ENCODE peak calls at places on chromosomes 3 and 15, in nine cellular contexts. One of them, this sample, is unnamed.
A peak's percentile ranks its signal among the peaks of the same experiment; 100 is the strongest.

GRCh38 chr15:66362776-66363175 is 6.3 kb upstream of the TIPIN start:
- DNase-seq in tibial artery: no peak
- DNase-seq in KG1: no peak
- DNase-seq in C1 segment of cervical spinal cord: no peak
- DNase-seq in stimulated activated CD4-positive, alpha-beta T cell treated with anti-CD3 and anti-CD28 coated beads, TNF-alpha, amount 100 ng/mL, for 1 hour: no peak
- DNase-seq in colonic mucosa: no peak
- DNase-seq in stimulated activated CD8-positive, alpha-beta memory T cell treated with anti-CD3 and anti-CD28 coated beads, Interleukin-12 subunit alpha, Interleukin-12 subunit beta, amount 100 ng/mL, for 1 hour: no peak
- DNase-seq in H1: no peak
- DNase-seq in MG63: no peak
- DNase-seq in this sample: no peak

GRCh38 chr3:197248341-197248740 is 50.1 kb downstream of the DLG1 start:
- DNase-seq in tibial artery: no peak
- DNase-seq in KG1: no peak
- DNase-seq in C1 segment of cervical spinal cord: no peak
- DNase-seq in stimulated activated CD4-positive, alpha-beta T cell treated with anti-CD3 and anti-CD28 coated beads, TNF-alpha, amount 100 ng/mL, for 1 hour: no peak
- DNase-seq in colonic mucosa: no peak
- DNase-seq in stimulated activated CD8-positive, alpha-beta memory T cell treated with anti-CD3 and anti-CD28 coated beads, Interleukin-12 subunit alpha, Interleukin-12 subunit beta, amount 100 ng/mL, for 1 hour: no peak
- DNase-seq in H1: no peak
- DNase-seq in MG63: no peak
- DNase-seq in this sample: no peak

GRCh38 chr3:157543491-157544035 is 40.3 kb upstream of the VEPH1 start:
- DNase-seq in tibial artery: no peak
- DNase-seq in KG1: no peak
- DNase-seq in C1 segment of cervical spinal cord: no peak
- DNase-seq in stimulated activated CD4-positive, alpha-beta T cell treated with anti-CD3 and anti-CD28 coated beads, TNF-alpha, amount 100 ng/mL, for 1 hour: no peak
- DNase-seq in colonic mucosa: no peak
- DNase-seq in stimulated activated CD8-positive, alpha-beta memory T cell treated with anti-CD3 and anti-CD28 coated beads, Interleukin-12 subunit alpha, Interleukin-12 subunit beta, amount 100 ng/mL, for 1 hour: no peak
- DNase-seq in H1: no peak
- DNase-seq in MG63: no peak
- DNase-seq in this sample: no peak

GRCh38 chr15:70036585-70037343 is 61.0 kb downstream of the TLE3 start:
- DNase-seq in tibial artery: no peak
- DNase-seq in KG1: no peak
- DNase-seq in C1 segment of cervical spinal cord: no peak
- DNase-seq in stimulated activated CD4-positive, alpha-beta T cell treated with anti-CD3 and anti-CD28 coated beads, TNF-alpha, amount 100 ng/mL, for 1 hour: no peak
- DNase-seq in colonic mucosa: no peak
- DNase-seq in stimulated activated CD8-positive, alpha-beta memory T cell treated with anti-CD3 and anti-CD28 coated beads, Interleukin-12 subunit alpha, Interleukin-12 subunit beta, amount 100 ng/mL, for 1 hour: no peak
- DNase-seq in H1: no peak
- DNase-seq in MG63: no peak
- DNase-seq in this sample: peak; percentile 88

GRCh38 chr3:52392216-52392930 is 52.5 kb downstream of the SEMA3G start:
- DNase-seq in tibial artery: no peak
- DNase-seq in KG1: no peak
- DNase-seq in C1 segment of cervical spinal cord: no peak
- DNase-seq in stimulated activated CD4-positive, alpha-beta T cell treated with anti-CD3 and anti-CD28 coated beads, TNF-alpha, amount 100 ng/mL, for 1 hour: no peak
- DNase-seq in colonic mucosa: no peak
- DNase-seq in stimulated activated CD8-positive, alpha-beta memory T cell treated with anti-CD3 and anti-CD28 coated beads, Interleukin-12 subunit alpha, Interleukin-12 subunit beta, amount 100 ng/mL, for 1 hour: no peak
- DNase-seq in H1: no peak
- DNase-seq in MG63: no peak
- DNase-seq in this sample: no peak

GRCh38 chr3:197306374-197307086 is 8.1 kb upstream of the DLG1 start:
- DNase-seq in tibial artery: no peak
- DNase-seq in KG1: no peak
- DNase-seq in C1 segment of cervical spinal cord: no peak
- DNase-seq in stimulated activated CD4-positive, alpha-beta T cell treated with anti-CD3 and anti-CD28 coated beads, TNF-alpha, amount 100 ng/mL, for 1 hour: no peak
- DNase-seq in colonic mucosa: no peak
- DNase-seq in stimulated activated CD8-positive, alpha-beta memory T cell treated with anti-CD3 and anti-CD28 coated beads, Interleukin-12 subunit alpha, Interleukin-12 subunit beta, amount 100 ng/mL, for 1 hour: no peak
- DNase-seq in H1: no peak
- DNase-seq in MG63: no peak
- DNase-seq in this sample: no peak

GRCh38 chr3:123627673-123628670 is 43.1 kb upstream of the HACD2 start:
- DNase-seq in tibial artery: peak; percentile 53
- DNase-seq in KG1: no peak
- DNase-seq in C1 segment of cervical spinal cord: no peak
- DNase-seq in stimulated activated CD4-positive, alpha-beta T cell treated with anti-CD3 and anti-CD28 coated beads, TNF-alpha, amount 100 ng/mL, for 1 hour: no peak
- DNase-seq in colonic mucosa: no peak
- DNase-seq in stimulated activated CD8-positive, alpha-beta memory T cell treated with anti-CD3 and anti-CD28 coated beads, Interleukin-12 subunit alpha, Interleukin-12 subunit beta, amount 100 ng/mL, for 1 hour: no peak
- DNase-seq in H1: no peak
- DNase-seq in MG63: no peak
- DNase-seq in this sample: no peak

GRCh38 chr15:63945005-63945788 is 101.1 kb downstream of the DAPK2 start:
- DNase-seq in tibial artery: peak; percentile 59
- DNase-seq in KG1: no peak
- DNase-seq in C1 segment of cervical spinal cord: no peak
- DNase-seq in stimulated activated CD4-positive, alpha-beta T cell treated with anti-CD3 and anti-CD28 coated beads, TNF-alpha, amount 100 ng/mL, for 1 hour: peak; percentile 26
- DNase-seq in colonic mucosa: peak; percentile 87
- DNase-seq in stimulated activated CD8-positive, alpha-beta memory T cell treated with anti-CD3 and anti-CD28 coated beads, Interleukin-12 subunit alpha, Interleukin-12 subunit beta, amount 100 ng/mL, for 1 hour: peak; percentile 50
- DNase-seq in H1: no peak
- DNase-seq in MG63: peak; percentile 65
- DNase-seq in this sample: peak; percentile 77

GRCh38 chr15:87489902-87490301 is 766.6 kb downstream of the NTRK3 start:
- DNase-seq in tibial artery: no peak
- DNase-seq in KG1: no peak
- DNase-seq in C1 segment of cervical spinal cord: no peak
- DNase-seq in stimulated activated CD4-positive, alpha-beta T cell treated with anti-CD3 and anti-CD28 coated beads, TNF-alpha, amount 100 ng/mL, for 1 hour: no peak
- DNase-seq in colonic mucosa: no peak
- DNase-seq in stimulated activated CD8-positive, alpha-beta memory T cell treated with anti-CD3 and anti-CD28 coated beads, Interleukin-12 subunit alpha, Interleukin-12 subunit beta, amount 100 ng/mL, for 1 hour: no peak
- DNase-seq in H1: no peak
- DNase-seq in MG63: no peak
- DNase-seq in this sample: peak; percentile 14

GRCh38 chr15:90885432-90886290 is 1.4 kb downstream of the FES start:
- DNase-seq in tibial artery: peak; percentile 80
- DNase-seq in KG1: peak; percentile 54
- DNase-seq in C1 segment of cervical spinal cord: no peak
- DNase-seq in stimulated activated CD4-positive, alpha-beta T cell treated with anti-CD3 and anti-CD28 coated beads, TNF-alpha, amount 100 ng/mL, for 1 hour: peak; percentile 66
- DNase-seq in colonic mucosa: peak; percentile 82
- DNase-seq in stimulated activated CD8-positive, alpha-beta memory T cell treated with anti-CD3 and anti-CD28 coated beads, Interleukin-12 subunit alpha, Interleukin-12 subunit beta, amount 100 ng/mL, for 1 hour: peak; percentile 69
- DNase-seq in H1: no peak
- DNase-seq in MG63: peak; percentile 65
- DNase-seq in this sample: peak; percentile 82

GRCh38 chr3:32041316-32041715 is 59.8 kb downstream of the ZNF860 start:
- DNase-seq in tibial artery: no peak
- DNase-seq in KG1: no peak
- DNase-seq in C1 segment of cervical spinal cord: no peak
- DNase-seq in stimulated activated CD4-positive, alpha-beta T cell treated with anti-CD3 and anti-CD28 coated beads, TNF-alpha, amount 100 ng/mL, for 1 hour: no peak
- DNase-seq in colonic mucosa: peak; percentile 50
- DNase-seq in stimulated activated CD8-positive, alpha-beta memory T cell treated with anti-CD3 and anti-CD28 coated beads, Interleukin-12 subunit alpha, Interleukin-12 subunit beta, amount 100 ng/mL, for 1 hour: no peak
- DNase-seq in H1: no peak
- DNase-seq in MG63: no peak
- DNase-seq in this sample: no peak

GRCh38 chr3:98812851-98813374 is 49.8 kb downstream of the ST3GAL6 start:
- DNase-seq in tibial artery: no peak
- DNase-seq in KG1: peak; percentile 8
- DNase-seq in C1 segment of cervical spinal cord: no peak
- DNase-seq in stimulated activated CD4-positive, alpha-beta T cell treated with anti-CD3 and anti-CD28 coated beads, TNF-alpha, amount 100 ng/mL, for 1 hour: no peak
- DNase-seq in colonic mucosa: no peak
- DNase-seq in stimulated activated CD8-positive, alpha-beta memory T cell treated with anti-CD3 and anti-CD28 coated beads, Interleukin-12 subunit alpha, Interleukin-12 subunit beta, amount 100 ng/mL, for 1 hour: no peak
- DNase-seq in H1: no peak
- DNase-seq in MG63: peak; percentile 23
- DNase-seq in this sample: peak; percentile 62

GRCh38 chr15:74397239-74398068 is 30.0 kb upstream of the CYP11A1 start:
- DNase-seq in tibial artery: no peak
- DNase-seq in KG1: no peak
- DNase-seq in C1 segment of cervical spinal cord: no peak
- DNase-seq in stimulated activated CD4-positive, alpha-beta T cell treated with anti-CD3 and anti-CD28 coated beads, TNF-alpha, amount 100 ng/mL, for 1 hour: no peak
- DNase-seq in colonic mucosa: no peak
- DNase-seq in stimulated activated CD8-positive, alpha-beta memory T cell treated with anti-CD3 and anti-CD28 coated beads, Interleukin-12 subunit alpha, Interleukin-12 subunit beta, amount 100 ng/mL, for 1 hour: no peak
- DNase-seq in H1: no peak
- DNase-seq in MG63: no peak
- DNase-seq in this sample: no peak

GRCh38 chr3:71868891-71869290 is 83.9 kb upstream of the PROK2 start:
- DNase-seq in tibial artery: no peak
- DNase-seq in KG1: no peak
- DNase-seq in C1 segment of cervical spinal cord: no peak
- DNase-seq in stimulated activated CD4-positive, alpha-beta T cell treated with anti-CD3 and anti-CD28 coated beads, TNF-alpha, amount 100 ng/mL, for 1 hour: no peak
- DNase-seq in colonic mucosa: no peak
- DNase-seq in stimulated activated CD8-positive, alpha-beta memory T cell treated with anti-CD3 and anti-CD28 coated beads, Interleukin-12 subunit alpha, Interleukin-12 subunit beta, amount 100 ng/mL, for 1 hour: no peak
- DNase-seq in H1: no peak
- DNase-seq in MG63: no peak
- DNase-seq in this sample: peak; percentile 50

GRCh38 chr15:87949214-87949933 is 307.2 kb downstream of the NTRK3 start:
- DNase-seq in tibial artery: peak; percentile 49
- DNase-seq in KG1: no peak
- DNase-seq in C1 segment of cervical spinal cord: no peak
- DNase-seq in stimulated activated CD4-positive, alpha-beta T cell treated with anti-CD3 and anti-CD28 coated beads, TNF-alpha, amount 100 ng/mL, for 1 hour: no peak
- DNase-seq in colonic mucosa: no peak
- DNase-seq in stimulated activated CD8-positive, alpha-beta memory T cell treated with anti-CD3 and anti-CD28 coated beads, Interleukin-12 subunit alpha, Interleukin-12 subunit beta, amount 100 ng/mL, for 1 hour: no peak
- DNase-seq in H1: no peak
- DNase-seq in MG63: no peak
- DNase-seq in this sample: no peak

GRCh38 chr3:28844688-28845324 is 436.1 kb upstream of the RBMS3 start:
- DNase-seq in tibial artery: no peak
- DNase-seq in KG1: no peak
- DNase-seq in C1 segment of cervical spinal cord: no peak
- DNase-seq in stimulated activated CD4-positive, alpha-beta T cell treated with anti-CD3 and anti-CD28 coated beads, TNF-alpha, amount 100 ng/mL, for 1 hour: no peak
- DNase-seq in colonic mucosa: no peak
- DNase-seq in stimulated activated CD8-positive, alpha-beta memory T cell treated with anti-CD3 and anti-CD28 coated beads, Interleukin-12 subunit alpha, Interleukin-12 subunit beta, amount 100 ng/mL, for 1 hour: no peak
- DNase-seq in H1: no peak
- DNase-seq in MG63: no peak
- DNase-seq in this sample: no peak